ENCODE peak calls at places on chromosomes 5 and 9, in four cellular contexts. M, W, F and Z are unnamed samples.

GRCh38 chr5:158175664-158176507 is 316.9 kb upstream of the CLINT1 start:
- DNase-seq in M (no peak), W (no peak), F (no peak), Z (no peak)

GRCh38 chr9:81824802-81825770 is 103.1 kb upstream of the SPATA31D4 start:
- DNase-seq in M (no peak), W (no peak), F (no peak), Z (no peak)

GRCh38 chr5:109451161-109451560 is 41.4 kb upstream of the PJA2 start:
- DNase-seq in M (no peak), W (no peak), F (no peak), Z (no peak)

GRCh38 chr5:99000878-99001277 is 72.1 kb upstream of the CHD1 start:
- DNase-seq in M (no peak), W (no peak), F (no peak), Z (no peak)

GRCh38 chr5:151251001-151251551 is 1.9 kb upstream of the GM2A start:
- DNase-seq in M (peak; percentile 93), W (no peak), F (no peak), Z (no peak)

GRCh38 chr5:171945066-171945465 is 61.4 kb downstream of the FBXW11 start:
- DNase-seq in M (no peak), W (no peak), F (no peak), Z (no peak)

GRCh38 chr9:122498883-122499288 is 11.7 kb upstream of the OR1J2 start:
- DNase-seq in M (peak; percentile 24), W (peak; percentile 13), F (peak; percentile 31), Z (peak; percentile 25)

GRCh38 chr9:110040788-110041187 is 167.2 kb downstream of the C9orf152 start:
- DNase-seq in M (peak; percentile 46), W (no peak), F (no peak), Z (no peak)

GRCh38 chr5:143837306-143837848 is 25.4 kb downstream of the HMHB1 start:
- DNase-seq in M (no peak), W (no peak), F (no peak), Z (no peak)

GRCh38 chr5:15383469-15383868 is 116.5 kb upstream of the FBXL7 start:
- DNase-seq in M (peak; percentile 3), W (no peak), F (no peak), Z (no peak)

GRCh38 chr9:95989304-95989703 is 113.8 kb downstream of the ERCC6L2 start:
- DNase-seq in M (no peak), W (no peak), F (no peak), Z (no peak)

GRCh38 chr9:28378236-28378635 is 805.0 kb upstream of the C9orf72 start:
- DNase-seq in M (no peak), W (no peak), F (no peak), Z (no peak)

GRCh38 chr5:179870403-179870903 is 11.8 kb upstream of the MRNIP start:
- DNase-seq in M (peak; percentile 29), W (peak; percentile 56), F (peak; percentile 82), Z (peak; percentile 43)
- TF ChIP-seq RNF2 in M (no peak), W (no peak), F (no peak), Z (no peak)

GRCh38 chr9:38308136-38308535 is 84.4 kb upstream of the ALDH1B1 start:
- DNase-seq in M (no peak), W (no peak), F (no peak), Z (peak; percentile 7)

GRCh38 chr9:38312406-38312805 is 80.1 kb upstream of the ALDH1B1 start:
- DNase-seq in M (no peak), W (no peak), F (no peak), Z (no peak)

GRCh38 chr9:38311382-38312270 is 80.9 kb upstream of the ALDH1B1 start:
- DNase-seq in M (peak; percentile 43), W (no peak), F (no peak), Z (no peak)

GRCh38 chr9:38306899-38307298 is 85.6 kb upstream of the ALDH1B1 start:
- DNase-seq in M (no peak), W (no peak), F (no peak), Z (no peak)

DNA sequence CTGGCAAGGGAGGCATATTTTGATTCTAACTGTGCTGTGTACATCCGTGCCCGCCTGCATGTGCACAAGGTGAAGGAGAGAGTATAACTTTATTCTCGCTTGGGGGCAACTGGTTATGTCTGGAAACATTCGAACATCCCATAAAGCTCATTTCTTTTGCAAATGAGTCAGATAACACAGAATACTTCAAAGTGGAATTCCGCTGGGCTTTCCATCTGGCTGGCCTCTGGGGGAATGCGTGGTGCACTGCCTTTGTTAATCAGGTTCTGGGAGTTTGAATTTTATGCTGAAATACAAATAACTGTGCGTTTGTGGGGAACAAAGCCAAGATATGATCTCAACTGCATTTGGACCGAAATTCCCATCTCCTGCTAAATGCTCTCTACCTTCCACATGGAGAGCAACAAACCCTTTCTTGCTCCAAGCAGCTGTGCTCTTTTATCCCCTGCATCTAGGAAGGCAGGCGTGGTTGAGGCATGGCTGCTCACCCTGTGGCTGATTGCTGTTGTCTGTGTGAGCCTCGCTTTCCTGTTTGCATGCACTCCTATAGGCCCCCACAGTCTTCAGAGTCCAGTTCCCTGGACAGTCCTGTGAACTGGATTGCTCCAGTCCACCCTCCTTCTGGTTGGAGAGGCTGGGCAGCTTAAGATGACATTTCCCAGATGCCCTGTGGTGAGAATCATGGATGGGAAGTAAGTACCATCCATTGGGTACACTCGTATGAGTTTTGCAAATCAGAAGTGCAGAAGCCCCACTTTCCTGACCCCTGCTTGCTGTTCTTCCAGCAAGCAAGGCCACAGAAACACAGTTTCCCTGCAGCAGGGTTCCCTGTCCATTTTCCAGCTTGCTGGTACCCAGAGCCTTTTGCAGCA is 82.9 kb upstream of the ALDH1B1 start:
- DNase-seq in M (no peak), W (no peak), F (no peak), Z (no peak)
- TF ChIP-seq RNF2 in M (no peak), W (no peak), F (no peak), Z (no peak)

DNA sequence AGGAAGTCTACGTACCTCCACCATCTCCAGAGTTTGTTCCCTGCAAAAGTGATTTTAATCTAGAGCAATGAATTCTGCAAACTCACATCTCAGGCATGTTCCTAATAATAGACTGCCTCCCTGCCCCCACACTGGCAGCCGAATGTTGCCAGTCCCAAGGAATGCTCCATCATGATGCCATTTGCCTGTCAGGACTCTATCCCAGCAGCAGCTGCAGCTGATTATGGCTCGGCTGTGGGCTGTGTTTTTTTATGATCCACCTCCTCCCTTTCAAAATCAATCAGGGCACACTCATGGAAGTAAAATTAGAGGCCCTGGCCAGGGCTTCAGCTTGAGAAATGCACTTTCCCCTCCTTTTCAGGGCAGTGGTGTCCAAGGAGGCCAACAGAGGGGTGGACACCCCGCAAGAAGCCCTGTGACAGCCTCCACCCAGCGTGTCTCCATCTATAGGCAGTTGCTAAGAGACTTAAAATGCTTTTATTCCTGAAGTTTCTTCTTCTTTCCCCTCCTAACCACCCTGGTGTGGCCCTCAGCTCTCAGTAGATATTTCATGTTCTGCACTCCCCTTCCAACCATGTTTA is 176.7 kb upstream of the S1PR3 start:
- DNase-seq in M (no peak), W (no peak), F (no peak), Z (peak; percentile 19)
- TF ChIP-seq RNF2 in M (no peak), W (no peak), F (no peak), Z (no peak)

GRCh38 chr9:113962391-113962790 is 86.3 kb downstream of the ZNF618 start:
- DNase-seq in M (no peak), W (no peak), F (no peak), Z (no peak)
- TF ChIP-seq RNF2 in M (no peak), W (no peak), F (no peak), Z (no peak)